ENCODE peak calls at places on chromosome 19, in six cellular contexts. Y is lower lobe of right lung, S is cardiac fibroblast, R is fibroblast of the aortic adventitia, H is suprapubic skin, C is IMR-90. T is an unnamed sample.

GRCh38 chr19:46428278-46429141 is at the start of gene PNMA8C:
- DNase-seq in C (peak; percentile 63), R (no peak), S (peak; percentile 63), Y (peak; percentile 71), H (no peak), T (peak; percentile 78)

GRCh38 chr19:49145485-49146407 is 9.4 kb downstream of the HRC start:
- DNase-seq in C (peak; percentile 71), S (peak; percentile 82), R (peak; percentile 81), Y (peak; percentile 82), H (no peak), T (peak; percentile 89)

GRCh38 chr19:38374332-38375097 is at the start of gene PSMD8:
- DNase-seq in R (peak; percentile 95), Y (peak; percentile 100), C (peak; percentile 97), S (peak; percentile 98), H (peak; percentile 99), T (peak; percentile 100)

GRCh38 chr19:46784262-46785053 is 3.9 kb downstream of the SLC1A5 start:
- DNase-seq in H (peak; percentile 85), Y (peak; percentile 88), R (peak; percentile 97), S (peak; percentile 94), C (peak; percentile 95), T (peak; percentile 86)

GRCh38 chr19:34120846-34121639 is 51.3 kb upstream of the LSM14A start:
- DNase-seq in Y (no peak), S (peak; percentile 71), H (no peak), C (peak; percentile 52), R (peak; percentile 60), T (peak; percentile 77)

GRCh38 chr19:55172741-55173140 is 6.3 kb upstream of the DNAAF3 start:
- DNase-seq in Y (no peak), R (peak; percentile 76), S (peak; percentile 49), H (no peak), C (peak; percentile 75), T (no peak)

GRCh38 chr19:3850320-3850972 is 18.4 kb downstream of the ZFR2 start:
- DNase-seq in Y (no peak), S (no peak), R (no peak), H (no peak), C (no peak), T (no peak)

GRCh38 chr19:13633109-13633508 is 126.8 kb upstream of the CACNA1A start:
- DNase-seq in R (peak; percentile 65), H (no peak), C (peak; percentile 79), Y (no peak), S (peak; percentile 16), T (no peak)

GRCh38 chr19:47186337-47187022 is 44.5 kb downstream of the BBC3 start:
- DNase-seq in C (no peak), R (no peak), H (no peak), S (no peak), Y (no peak), T (peak; percentile 96)

GRCh38 chr19:52742516-52742915 is 7.7 kb upstream of the ZNF611 start:
- DNase-seq in Y (no peak), C (no peak), S (no peak), H (no peak), R (no peak), T (no peak)

GRCh38 chr19:12838182-12838890 is at the start of gene MAST1:
- DNase-seq in R (no peak), Y (peak; percentile 47), S (no peak), C (no peak), H (no peak), T (peak; percentile 65)

GRCh38 chr19:48674921-48675824 is 2.4 kb upstream of the NTN5 start:
- DNase-seq in H (peak; percentile 91), R (peak; percentile 84), S (peak; percentile 86), Y (peak; percentile 80), C (peak; percentile 72), T (peak; percentile 85)

GRCh38 chr19:44890366-44891015 is 563 bp upstream of the TOMM40 start:
- DNase-seq in C (peak; percentile 100), R (peak; percentile 100), S (peak; percentile 100), H (peak; percentile 100), Y (no peak), T (peak; percentile 100)

GRCh38 chr19:44951179-44952159 is 3.7 kb upstream of the CLPTM1 start:
- DNase-seq in Y (no peak), S (peak; percentile 88), C (peak; percentile 82), R (peak; percentile 88), H (no peak), T (peak; percentile 80)

GRCh38 chr19:29449371-29449770 is 76.4 kb upstream of the VSTM2B start:
- DNase-seq in Y (no peak), R (no peak), C (no peak), S (no peak), H (no peak), T (no peak)

GRCh38 chr19:48442116-48443035 is 3.4 kb upstream of the GRWD1 start:
- DNase-seq in H (no peak), Y (no peak), S (no peak), R (no peak), C (no peak), T (no peak)

GRCh38 chr19:47124937-47125668 is 5.5 kb upstream of the SAE1 start:
- DNase-seq in Y (no peak), H (no peak), R (peak; percentile 88), S (peak; percentile 86), C (peak; percentile 78), T (no peak)

GRCh38 chr19:4059493-4059880 is 7.2 kb downstream of the ZBTB7A start:
- DNase-seq in Y (no peak), C (no peak), S (no peak), H (no peak), R (no peak), T (no peak)

GRCh38 chr19:44869728-44870470 is 21.2 kb upstream of the TOMM40 start:
- DNase-seq in H (no peak), S (peak; percentile 71), C (peak; percentile 84), R (no peak), Y (peak; percentile 73), T (no peak)

GRCh38 chr19:13153627-13154240 is 3.5 kb downstream of the IER2 start:
- DNase-seq in S (peak; percentile 41), Y (no peak), R (peak; percentile 44), H (no peak), C (no peak), T (no peak)

GRCh38 chr19:42386974-42387707 is 3.0 kb downstream of the CNFN start:
- DNase-seq in R (peak; percentile 33), Y (peak; percentile 77), C (peak; percentile 33), S (peak; percentile 45), H (no peak), T (peak; percentile 71)

GRCh38 chr19:10625003-10625761 is at the start of gene SLC44A2:
- DNase-seq in Y (peak; percentile 89), C (peak; percentile 35), H (peak; percentile 82), R (peak; percentile 51), S (peak; percentile 50), T (no peak)

GRCh38 chr19:10095948-10096614 is 6.4 kb downstream of the ANGPTL6 start:
- DNase-seq in C (peak; percentile 89), Y (peak; percentile 93), S (peak; percentile 86), H (peak; percentile 93), R (peak; percentile 84), T (peak; percentile 88)

GRCh38 chr19:38849746-38850230 is at the start of gene HNRNPL:
- DNase-seq in S (no peak), Y (peak; percentile 99), R (no peak), C (no peak), H (peak; percentile 100), T (peak; percentile 99)

GRCh38 chr19:54188224-54188871 is 1.0 kb downstream of the MBOAT7 start:
- DNase-seq in R (peak; percentile 56), S (peak; percentile 47), H (no peak), Y (peak; percentile 50), C (peak; percentile 61), T (peak; percentile 76)

GRCh38 chr19:52535831-52536800 is 8.6 kb downstream of the ZNF808 start:
- DNase-seq in H (peak; percentile 95), C (peak; percentile 61), S (peak; percentile 84), R (peak; percentile 66), Y (peak; percentile 90), T (peak; percentile 97)

GRCh38 chr19:46466536-46467199 is 4.7 kb downstream of the PNMA8A start:
- DNase-seq in Y (no peak), H (no peak), S (peak; percentile 92), C (peak; percentile 92), R (peak; percentile 90), T (peak; percentile 10)

GRCh38 chr19:36110487-36111199 is at the start of gene OVOL3:
- DNase-seq in C (no peak), H (no peak), Y (no peak), R (no peak), S (no peak), T (no peak)

GRCh38 chr19:55228015-55228391 is 560 bp downstream of the TMEM86B start:
- DNase-seq in C (no peak), S (no peak), R (no peak), Y (no peak), H (no peak), T (no peak)

GRCh38 chr19:16470541-16470910 is 1.2 kb downstream of the EPS15L1 start:
- DNase-seq in R (no peak), S (peak; percentile 25), H (no peak), C (no peak), Y (no peak), T (no peak)

GRCh38 chr19:11578342-11579142 is 1.1 kb upstream of the ACP5 start:
- DNase-seq in Y (peak; percentile 92), C (no peak), H (no peak), R (no peak), S (no peak), T (peak; percentile 28)

GRCh38 chr19:43782689-43783231 is 2.0 kb upstream of the KCNN4 start:
- DNase-seq in H (no peak), R (no peak), C (no peak), Y (no peak), S (no peak), T (peak; percentile 47)
- TF ChIP-seq CTCF in H (no peak), R (no peak), C (no peak), Y (no peak), S (no peak), T (no peak)

GRCh38 chr19:1651548-1652394 is 644 bp downstream of the TCF3 start:
- DNase-seq in S (peak; percentile 28), C (peak; percentile 23), Y (peak; percentile 66), R (peak; percentile 13), H (no peak), T (peak; percentile 70)

GRCh38 chr19:1649706-1650626 is 2.4 kb downstream of the TCF3 start:
- DNase-seq in H (no peak), R (peak; percentile 8), C (no peak), Y (no peak), S (no peak), T (no peak)

GRCh38 chr19:1651061-1651547 is 1.3 kb downstream of the TCF3 start:
- DNase-seq in H (no peak), C (peak; percentile 16), S (peak; percentile 37), Y (no peak), R (peak; percentile 31), T (peak; percentile 87)

GRCh38 chr19:1648926-1649541 is 3.4 kb downstream of the TCF3 start:
- DNase-seq in C (no peak), Y (no peak), R (no peak), H (no peak), S (no peak), T (peak; percentile 47)

GRCh38 chr19:1650627-1651009 is 1.8 kb downstream of the TCF3 start:
- DNase-seq in S (peak; percentile 12), H (no peak), R (peak; percentile 9), Y (no peak), C (peak; percentile 7), T (peak; percentile 73)
- TF ChIP-seq CTCF in S (peak; percentile 2), H (no peak), R (no peak), Y (no peak), C (peak; percentile 10), T (no peak)

GRCh38 chr19:5309438-5310204 is 31.0 kb downstream of the PTPRS start:
- DNase-seq in Y (no peak), H (no peak), S (peak; percentile 11), C (no peak), R (peak; percentile 21), T (no peak)
- TF ChIP-seq CTCF in Y (no peak), H (no peak), S (no peak), C (peak; percentile 3), R (peak; percentile 31), T (no peak)

GRCh38 chr19:2253106-2254051 is 2.8 kb downstream of the JSRP1 start:
- DNase-seq in Y (no peak), H (no peak), S (no peak), R (no peak), C (no peak), T (peak; percentile 65)
- TF ChIP-seq CTCF in Y (no peak), H (no peak), S (no peak), R (peak; percentile 16), C (peak; percentile 19), T (peak; percentile 65)

T was measured in activated CD8-positive, alpha-beta T cell treated with anti-CD3 and anti-CD28 coated beads for 36 hours.